ENCODE peak calls at places on chromosomes 5 and 9, in six cellular contexts. L is astrocyte, D is astrocyte of the spinal cord, T is K562, P is stomach, F is HepG2. J is an unnamed sample.

GRCh38 chr5:68057186-68057585 is 158.4 kb upstream of the PIK3R1 start:
- DNase-seq in F (no peak), L (no peak), T (no peak), D (no peak), P (no peak), J (no peak)

GRCh38 chr5:149271717-149272558 is at the start of gene AFAP1L1:
- DNase-seq in D (peak; percentile 17), L (peak; percentile 20), T (peak; percentile 20), F (peak; percentile 6), P (peak; percentile 29), J (peak; percentile 53)

GRCh38 chr9:71692337-71692736 is 76.0 kb downstream of the CEMIP2 start:
- DNase-seq in T (no peak), L (no peak), P (no peak), F (no peak), D (peak; percentile 17), J (peak; percentile 79)

GRCh38 chr5:1161832-1162229 is 39.6 kb upstream of the SLC6A19 start:
- DNase-seq in P (peak; percentile 85), L (no peak), D (no peak), T (no peak), F (no peak), J (no peak)

GRCh38 chr9:23492126-23493002 is 333.7 kb downstream of the ELAVL2 start:
- DNase-seq in P (no peak), D (peak; percentile 65), F (peak; percentile 31), T (no peak), L (peak; percentile 16), J (peak; percentile 1)

GRCh38 chr5:139043127-139043905 is 154.9 kb downstream of the SIL1 start:
- DNase-seq in F (no peak), D (peak; percentile 38), T (no peak), P (no peak), L (peak; percentile 84), J (no peak)

GRCh38 chr5:157269165-157269671 is 3.3 kb downstream of the CYFIP2 start:
- DNase-seq in L (no peak), P (no peak), F (no peak), D (no peak), T (no peak), J (no peak)

GRCh38 chr9:135096408-135096885 is 9.0 kb downstream of the OLFM1 start:
- DNase-seq in D (no peak), T (no peak), L (no peak), P (no peak), F (no peak), J (no peak)

GRCh38 chr9:137110147-137110910 is 4.2 kb downstream of the DPP7 start:
- DNase-seq in F (no peak), D (no peak), L (no peak), P (no peak), T (no peak), J (no peak)

GRCh38 chr9:83199240-83199639 is 136.3 kb upstream of the RASEF start:
- DNase-seq in F (peak; percentile 44), D (peak; percentile 60), T (no peak), P (peak; percentile 56), L (peak; percentile 27), J (peak; percentile 36)

GRCh38 chr5:37211661-37212060 is 37.5 kb downstream of the CPLANE1 start:
- DNase-seq in L (peak; percentile 40), P (no peak), T (no peak), D (no peak), F (no peak), J (no peak)

GRCh38 chr5:13325765-13326164 is 618.7 kb downstream of the DNAH5 start:
- DNase-seq in T (no peak), F (no peak), P (no peak), D (no peak), L (peak; percentile 74), J (no peak)

GRCh38 chr5:65198777-65199120 is 283.0 kb downstream of the ADAMTS6 start:
- DNase-seq in P (no peak), D (peak; percentile 97), F (peak; percentile 35), L (peak; percentile 100), T (no peak), J (peak; percentile 82)

GRCh38 chr5:148912714-148913398 is 86.4 kb downstream of the ADRB2 start:
- DNase-seq in F (peak; percentile 16), P (no peak), L (peak; percentile 98), T (no peak), D (peak; percentile 91), J (peak; percentile 86)

GRCh38 chr9:124752967-124753366 is 18.1 kb downstream of the NR6A1 start:
- DNase-seq in F (no peak), D (peak; percentile 78), T (no peak), L (peak; percentile 84), P (no peak), J (no peak)

GRCh38 chr9:21653091-21653490 is 149.3 kb upstream of the MTAP start:
- DNase-seq in T (no peak), F (no peak), L (peak; percentile 89), D (no peak), P (no peak), J (no peak)

GRCh38 chr5:83385812-83386211 is 85.7 kb upstream of the VCAN start:
- DNase-seq in L (no peak), F (no peak), D (no peak), P (no peak), T (no peak), J (no peak)
- TF ChIP-seq CTCF in L (no peak), F (no peak), D (no peak), P (no peak), T (no peak), J (no peak)

GRCh38 chr5:116275282-116275681 is 190.5 kb downstream of the COMMD10 start:
- DNase-seq in D (no peak), L (no peak), F (no peak), P (no peak), T (no peak), J (no peak)
- H3K4me3 ChIP-seq in D (no peak overlapping the region), L (no peak overlapping the region), F (no peak overlapping the region), P (no peak overlapping the region), T (no peak overlapping the region), J (no peak overlapping the region)

GRCh38 chr9:99855467-99856176 is 33.9 kb downstream of the NR4A3 start:
- DNase-seq in T (no peak), D (no peak), F (no peak), L (no peak), P (no peak), J (no peak)
- TF ChIP-seq CTCF in T (no peak), D (peak; percentile 19), F (no peak), L (no peak), P (no peak), J (peak; percentile 27)

GRCh38 chr5:16889203-16889971 is 46.7 kb downstream of the MYO10 start:
- DNase-seq in D (peak; percentile 82), P (no peak), L (peak; percentile 70), T (no peak), F (no peak), J (peak; percentile 97)
- H3K4me3 ChIP-seq in D (no peak overlapping the region), P (no peak overlapping the region), L (no peak overlapping the region), T (no peak overlapping the region), F (no peak overlapping the region), J (no peak overlapping the region)

DNA sequence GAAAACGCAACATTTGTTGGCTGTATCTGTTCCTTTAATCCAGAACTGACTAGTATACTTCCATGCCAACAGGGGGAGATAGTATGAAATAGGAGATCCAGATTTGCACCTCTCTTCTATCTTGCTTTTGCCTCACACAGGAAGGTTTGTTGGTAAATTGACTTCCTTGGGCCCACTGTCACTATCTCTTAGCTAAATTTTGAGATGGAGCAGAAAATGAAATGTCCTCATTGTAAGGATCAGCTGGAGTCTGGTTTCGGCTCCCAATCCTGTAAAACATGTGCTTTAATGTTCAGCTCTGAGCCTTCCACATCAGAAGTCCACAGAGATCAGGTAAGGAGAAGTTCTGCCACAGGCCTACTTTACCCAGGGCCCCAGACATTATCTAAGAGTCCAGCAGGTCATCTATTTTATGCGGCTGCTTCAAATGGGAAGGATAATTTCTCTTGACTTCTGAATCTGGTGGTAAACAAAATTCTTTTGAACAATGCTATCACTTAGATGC is 176.8 kb downstream of the FER start:
- DNase-seq in L (no peak), D (no peak), P (no peak), T (peak; percentile 7), F (peak; percentile 65), J (no peak)
- TF ChIP-seq CTCF in L (no peak), D (peak; percentile 13), P (no peak), T (peak; percentile 44), F (peak; percentile 80), J (peak; percentile 11)

DNA sequence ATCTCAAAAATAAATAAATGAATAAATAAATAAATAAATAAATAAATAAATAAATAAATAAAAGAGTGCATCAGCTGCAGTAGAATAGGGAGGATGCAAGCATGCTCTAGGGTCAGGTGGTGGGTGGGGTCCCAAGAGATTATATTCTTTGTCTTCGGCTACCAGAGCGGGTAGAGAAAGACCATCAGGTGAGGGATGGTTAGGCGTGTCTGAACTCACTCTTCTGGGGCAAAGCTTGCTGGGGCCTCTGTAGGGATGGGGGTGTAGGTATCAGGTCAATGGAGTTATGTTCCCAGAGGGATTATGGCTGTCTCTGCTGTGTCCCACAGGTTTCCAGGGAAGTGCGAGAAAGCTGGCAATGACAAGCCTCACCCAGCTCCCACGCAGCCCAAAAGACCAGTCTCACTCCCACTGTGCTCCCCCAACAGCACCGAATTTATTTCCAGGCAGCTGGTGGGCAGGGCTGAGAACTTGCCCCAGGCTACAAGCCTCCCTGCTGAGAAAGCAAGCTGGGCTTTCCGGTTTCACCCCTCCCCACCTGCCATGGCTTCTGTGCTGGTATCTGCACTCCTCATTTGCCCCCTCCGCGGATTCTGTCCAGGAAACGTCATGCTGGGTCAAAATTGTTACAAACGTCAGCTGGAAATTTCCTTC is 180.8 kb downstream of the LURAP1L start:
- DNase-seq in L (no peak), P (no peak), D (no peak), T (no peak), F (no peak), J (no peak)
- H3K4me3 ChIP-seq in L (no peak overlapping the region), P (no peak overlapping the region), D (no peak overlapping the region), T (no peak overlapping the region), F (no peak overlapping the region), J (no peak overlapping the region)

GRCh38 chr5:44993286-44993685 is 184.5 kb downstream of the MRPS30 start:
- DNase-seq in P (no peak), F (no peak), D (no peak), T (no peak), L (no peak), J (no peak)
- TF ChIP-seq CTCF in P (no peak), F (no peak), D (no peak), T (no peak), L (no peak), J (no peak)

GRCh38 chr5:105462377-105462776 is 1899.8 kb upstream of the NUDT12 start:
- DNase-seq in L (no peak), T (no peak), P (no peak), F (no peak), D (no peak), J (no peak)
- H3K4me3 ChIP-seq in L (no peak overlapping the region), T (no peak overlapping the region), P (no peak overlapping the region), F (no peak overlapping the region), D (no peak overlapping the region), J (no peak overlapping the region)

DNA sequence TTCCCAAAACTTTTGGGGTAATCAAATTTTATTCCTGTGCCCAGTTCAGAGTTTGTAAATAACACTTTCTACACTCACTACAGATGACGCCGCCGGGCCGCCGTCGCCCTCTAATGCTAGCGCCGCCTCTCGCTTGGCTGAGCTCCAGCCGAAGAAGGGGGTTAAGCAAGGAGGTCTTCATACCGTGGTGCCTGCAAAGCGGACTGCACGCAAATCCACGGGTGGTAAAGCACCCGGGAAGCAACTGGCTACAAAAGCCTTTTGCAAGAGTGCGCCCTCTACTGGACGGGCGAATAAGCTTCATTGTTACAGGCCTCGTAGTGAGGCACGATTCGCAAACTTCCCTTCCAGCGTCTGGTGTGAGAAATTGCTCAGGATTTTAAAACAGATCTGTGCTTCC is 280.4 kb downstream of the MEF2C start:
- DNase-seq in T (peak; percentile 49), D (no peak), P (no peak), L (no peak), F (peak; percentile 8), J (no peak)
- TF ChIP-seq CTCF in T (peak; percentile 49), D (peak; percentile 24), P (no peak), L (no peak), F (peak; percentile 58), J (no peak)

GRCh38 chr9:127556871-127557270 is 55.2 kb upstream of the STXBP1 start:
- DNase-seq in D (no peak), F (no peak), L (no peak), T (no peak), P (no peak), J (no peak)
- H3K4me3 ChIP-seq in D (no peak overlapping the region), F (no peak overlapping the region), L (no peak overlapping the region), T (no peak overlapping the region), P (no peak overlapping the region), J (no peak overlapping the region)

J was measured in fibroblast of villous mesenchyme.